ENCODE peak calls at places on chromosomes 6 and 20, in four cellular contexts. F is kidney, M is SK-N-SH, Y is PC-3. V is an unnamed sample.

GRCh38 chr20:52190437-52191131 is 995 bp downstream of the ZFP64 start:
- DNase-seq in F (no peak), Y (peak), M (peak), V (peak)

GRCh38 chr6:27532820-27533538 is 60.1 kb upstream of the ZNF184 start:
- DNase-seq in M (no peak), Y (peak), F (no peak), V (no peak)

GRCh38 chr6:133918208-133918930 is 29.5 kb downstream of the TCF21 start:
- DNase-seq in M (no peak), Y (no peak), F (no peak), V (no peak)

GRCh38 chr6:87118054-87118453 is 23.1 kb upstream of the CGA start:
- DNase-seq in F (no peak), M (no peak), Y (peak), V (no peak)

GRCh38 chr6:163955131-163955530 is 540.6 kb downstream of the QKI start:
- DNase-seq in M (no peak), F (no peak), Y (no peak), V (no peak)

GRCh38 chr20:5696011-5696559 is 54.1 kb upstream of the SHLD1 start:
- DNase-seq in F (no peak), M (no peak), Y (peak), V (no peak)

GRCh38 chr6:155693573-155694428 is 238.2 kb upstream of the NOX3 start:
- DNase-seq in M (no peak), Y (no peak), F (no peak), V (peak)

GRCh38 chr6:104884867-104885517 is 25.3 kb upstream of the HACE1 start:
- DNase-seq in Y (no peak), F (no peak), M (no peak), V (no peak)

GRCh38 chr6:21987501-21987957 is 309.3 kb downstream of the PRL start:
- DNase-seq in Y (peak), F (peak), M (peak), V (peak)

GRCh38 chr6:46170357-46171289 is at the start of gene ENPP5:
- DNase-seq in F (peak), Y (peak), M (peak), V (peak)

GRCh38 chr6:143197377-143197776 is 136.7 kb downstream of the AIG1 start:
- DNase-seq in F (no peak), Y (no peak), M (no peak), V (no peak)

GRCh38 chr20:21124190-21124589 is 1.7 kb upstream of the KIZ start:
- DNase-seq in F (no peak), M (no peak), Y (no peak), V (no peak)

GRCh38 chr6:162068340-162068739 is 659.2 kb downstream of the PRKN start:
- DNase-seq in Y (no peak), F (no peak), M (no peak), V (no peak)

GRCh38 chr20:37911262-37911661 is 8.3 kb downstream of the VSTM2L start:
- DNase-seq in Y (no peak), M (no peak), F (no peak), V (no peak)

DNA sequence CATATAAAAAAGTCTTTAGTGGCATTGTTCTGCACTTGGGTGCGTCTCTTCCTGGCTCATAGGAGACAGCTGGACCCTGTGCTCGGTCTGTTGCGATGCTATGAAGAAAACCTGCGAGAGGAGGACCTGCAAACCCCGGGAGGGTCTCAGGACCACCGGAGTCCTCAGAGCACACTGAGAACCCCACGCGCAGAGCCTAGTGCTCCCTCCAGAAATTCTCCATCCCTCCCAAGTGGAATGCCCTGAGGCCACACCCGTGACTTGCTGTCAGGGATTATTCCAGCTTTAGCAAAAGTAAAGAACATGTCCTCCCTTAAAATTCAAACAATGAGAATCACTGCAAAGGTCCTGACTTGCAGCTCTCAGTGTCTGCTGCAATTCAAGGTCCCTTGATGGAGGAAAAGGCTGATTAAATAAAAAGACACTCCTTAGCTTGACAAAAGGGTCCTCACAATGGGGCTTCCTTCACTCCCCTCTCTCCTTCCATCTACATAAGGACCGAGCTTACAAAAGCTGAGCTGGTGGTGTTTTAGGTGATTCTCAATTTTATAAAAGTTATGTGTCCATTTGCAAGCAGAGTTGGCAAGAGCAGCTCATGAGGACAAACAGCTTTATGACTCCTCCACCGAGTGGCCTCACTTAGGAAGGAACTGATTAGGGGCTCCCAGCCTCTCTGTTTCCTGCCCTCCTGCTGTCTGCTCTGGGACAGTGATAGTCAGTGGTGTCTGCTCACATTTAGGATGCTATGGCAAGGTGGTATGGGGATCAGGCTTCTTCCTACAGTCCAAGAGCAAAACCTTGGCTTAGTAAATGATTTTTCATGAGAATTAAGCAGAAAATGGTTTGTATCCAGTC is 97.0 kb downstream of the RAMACL start:
- DNase-seq in M (no peak), F (peak), Y (no peak), V (no peak)
- H3K27ac ChIP-seq in M (no peak), F (no peak), Y (no peak), V (no peak)

GRCh38 chr20:63855363-63856110 is 5.8 kb upstream of the ABHD16B start:
- DNase-seq in Y (no peak), M (peak), F (peak), V (no peak)
- H3K9ac ChIP-seq in Y (no peak), M (no peak), F (no peak), V (peak)

GRCh38 chr20:16574656-16575355 is 1.6 kb upstream of the KIF16B start:
- DNase-seq in F (peak), M (peak), Y (peak), V (peak)

GRCh38 chr20:16571333-16571732 is 1.9 kb downstream of the KIF16B start:
- DNase-seq in M (no peak), F (no peak), Y (no peak), V (no peak)

GRCh38 chr20:16566080-16566479 is 7.2 kb downstream of the KIF16B start:
- DNase-seq in F (no peak), Y (no peak), M (no peak), V (no peak)

GRCh38 chr20:16573011-16573965 is at the start of gene KIF16B:
- DNase-seq in M (peak), Y (peak), F (peak), V (peak)

GRCh38 chr20:16569218-16570153 is 3.8 kb downstream of the KIF16B start:
- DNase-seq in F (no peak), Y (no peak), M (no peak), V (peak)
- H3K27ac ChIP-seq in F (peak), Y (no peak), M (no peak), V (peak)

GRCh38 chr6:150857906-150858365 is 7.6 kb upstream of the MTHFD1L start:
- DNase-seq in Y (no peak), M (no peak), F (no peak), V (no peak)

DNA sequence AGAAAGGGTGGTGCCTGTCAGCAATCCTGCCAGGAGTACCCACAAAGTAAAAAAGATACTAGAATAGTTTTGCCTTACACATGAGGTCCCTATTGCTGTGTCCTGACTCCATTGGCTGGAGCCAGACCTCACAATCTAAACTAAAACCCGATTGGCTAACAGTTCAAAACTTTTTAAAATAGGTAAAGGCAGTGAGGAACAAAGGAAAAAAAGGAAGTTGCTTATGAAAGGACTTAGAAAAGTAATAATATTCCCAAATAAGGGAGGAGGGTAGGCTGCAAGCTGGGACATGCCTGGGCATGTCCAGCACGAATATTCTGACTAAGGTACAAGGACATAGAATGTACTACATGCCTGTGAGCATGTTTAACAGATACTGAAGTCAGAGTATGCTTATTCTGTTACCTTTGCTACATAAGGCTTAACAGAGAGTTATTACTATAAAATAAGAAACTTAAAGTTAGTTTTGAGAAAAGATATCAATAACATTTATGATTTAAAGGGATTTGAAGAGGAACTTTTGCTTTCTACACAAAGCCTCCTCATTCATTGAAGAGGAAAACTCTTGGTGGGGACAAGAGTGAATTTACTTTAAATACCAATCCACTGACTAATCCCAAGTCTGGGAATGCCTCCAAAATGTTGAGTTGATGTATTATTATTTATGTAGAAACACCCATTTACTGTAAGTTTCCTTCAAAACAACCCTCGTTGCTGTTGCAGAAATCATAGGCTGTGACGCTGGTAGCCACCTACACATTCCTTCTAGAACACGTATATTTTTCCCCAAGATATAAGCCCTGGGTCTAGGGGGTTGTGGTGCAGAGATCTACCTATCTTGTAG is 8.2 kb upstream of the MTHFD1L start:
- DNase-seq in M (no peak), Y (peak), F (no peak), V (no peak)
- H3K9ac ChIP-seq in M (peak), Y (peak), F (no peak), V (no peak)

GRCh38 chr20:33673411-33674293 is 576 bp downstream of the NECAB3 start:
- DNase-seq in Y (peak), F (peak), M (peak), V (no peak)
- H3K27ac ChIP-seq in Y (no peak), F (no peak), M (no peak), V (peak)

DNA sequence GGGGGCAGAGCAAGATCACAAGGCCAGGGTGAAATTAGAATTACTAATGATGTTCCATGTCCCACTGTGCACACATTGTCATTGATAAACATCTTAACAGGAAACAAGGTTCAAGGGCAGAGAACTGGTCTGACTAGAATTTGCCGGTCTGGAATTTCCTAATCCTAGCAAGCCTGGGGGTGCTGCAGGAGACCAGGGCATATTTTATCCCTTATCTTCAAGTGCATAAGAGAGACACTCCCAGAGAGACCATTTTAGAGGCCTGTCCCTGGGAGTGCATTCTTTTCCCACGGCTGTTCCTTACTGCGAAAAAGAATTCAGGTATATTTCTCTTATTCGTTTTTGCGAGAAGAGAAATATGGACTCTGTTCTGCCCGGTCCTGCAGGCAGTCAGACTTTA is 41.5 kb downstream of the CD83 start:
- DNase-seq in Y (no peak), M (no peak), F (no peak), V (no peak)
- H3K9ac ChIP-seq in Y (no peak), M (no peak), F (no peak), V (no peak)

DNA sequence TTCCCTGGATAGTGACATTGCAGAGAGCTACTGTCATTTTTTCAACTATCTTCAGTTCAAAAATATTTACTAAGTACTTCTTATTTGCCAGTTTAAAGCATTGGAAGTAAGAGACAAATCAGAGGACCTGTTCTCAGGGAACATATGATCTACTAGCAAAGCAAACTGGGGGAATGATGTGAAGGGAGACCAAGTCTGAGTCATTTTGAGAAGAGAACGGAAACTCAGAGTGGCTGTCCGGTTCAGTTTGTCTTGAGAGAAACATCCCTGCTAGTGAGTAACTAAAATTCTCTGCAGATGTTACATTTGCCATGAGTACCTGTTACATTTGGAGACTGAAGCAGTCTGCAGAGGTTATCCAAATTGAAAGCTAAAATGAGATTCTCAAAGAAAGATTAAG is 118.3 kb downstream of the KCNQ5 start:
- DNase-seq in M (no peak), F (no peak), Y (no peak), V (no peak)
- H3K27ac ChIP-seq in M (peak), F (no peak), Y (no peak), V (no peak)

GRCh38 chr6:118501816-118502568 is 46.1 kb upstream of the PLN start:
- DNase-seq in M (no peak), Y (no peak), F (no peak), V (no peak)
- H3K9ac ChIP-seq in M (no peak), Y (no peak), F (no peak), V (no peak)

GRCh38 chr6:160391419-160392116 is 43.4 kb downstream of the SLC22A3 start:
- DNase-seq in M (no peak), F (no peak), Y (peak), V (peak)
- H3K27ac ChIP-seq in M (no peak), F (no peak), Y (peak), V (no peak)